ENCODE peak calls at places on chromosomes 4 and X, in four cellular contexts. B is iris pigment epithelial cell, N is MCF 10A, G is T-helper 2 cell. L is an unnamed sample.

GRCh38 chrX:132271330-132271729 is 52.1 kb upstream of the RAP2C start:
- DNase-seq in B (no peak), N (peak; percentile 61), G (no peak), L (no peak)

GRCh38 chr4:15913631-15913970 is 24.9 kb downstream of the FGFBP1 start:
- DNase-seq in B (peak; percentile 99), N (peak; percentile 95), G (no peak), L (no peak)

GRCh38 chr4:173490817-173491518 is 39.1 kb downstream of the HAND2 start:
- DNase-seq in B (peak; percentile 68), N (peak; percentile 59), G (no peak), L (no peak)

GRCh38 chr4:1080432-1080831 is 32.9 kb downstream of the RNF212 start:
- DNase-seq in B (no peak), N (no peak), G (no peak), L (no peak)

GRCh38 chr4:123997736-123998449 is 601.3 kb downstream of the SPRY1 start:
- DNase-seq in B (no peak), N (no peak), G (no peak), L (no peak)

GRCh38 chr4:147407261-147408045 is 73.4 kb upstream of the EDNRA start:
- DNase-seq in B (peak; percentile 75), N (no peak), G (no peak), L (no peak)

GRCh38 chr4:70994387-70995099 is 1.1 kb downstream of the DCK start:
- DNase-seq in B (no peak), N (no peak), G (no peak), L (no peak)

GRCh38 chrX:13899607-13900006 is 82.7 kb upstream of the GPM6B start:
- DNase-seq in B (peak; percentile 91), N (peak; percentile 99), G (no peak), L (no peak)

GRCh38 chrX:134936542-134936941 is 54.2 kb upstream of the SMIM10 start:
- DNase-seq in B (peak; percentile 70), N (no peak), G (no peak), L (no peak)

GRCh38 chr4:185513489-185514181 is 21.7 kb downstream of the PDLIM3 start:
- DNase-seq in B (peak; percentile 97), N (no peak), G (no peak), L (no peak)

GRCh38 chr4:77076889-77077635 is 1.3 kb upstream of the CCNI start:
- DNase-seq in B (no peak), N (no peak), G (no peak), L (no peak)

GRCh38 chrX:152907084-152907651 is 9.3 kb downstream of the ZNF185 start:
- DNase-seq in B (peak; percentile 72), N (no peak), G (no peak), L (no peak)

GRCh38 chr4:179112441-179113170 is 1670.4 kb upstream of the AGA start:
- DNase-seq in B (no peak), N (peak; percentile 40), G (no peak), L (no peak)

GRCh38 chrX:39752820-39753219 is 344.9 kb downstream of the BCOR start:
- DNase-seq in B (peak; percentile 60), N (peak; percentile 60), G (no peak), L (no peak)

GRCh38 chrX:120763269-120763668 is 112.4 kb downstream of the CT47B1 start:
- DNase-seq in B (no peak), N (no peak), G (no peak), L (no peak)

GRCh38 chr4:98447648-98448047 is 186.5 kb downstream of the RAP1GDS1 start:
- DNase-seq in B (peak; percentile 51), N (peak; percentile 48), G (no peak), L (no peak)

GRCh38 chrX:133399411-133399810 is 15.9 kb downstream of the GPC4 start:
- DNase-seq in B (no peak), N (no peak), G (no peak), L (no peak)

GRCh38 chr4:137794779-137795178 is 262.5 kb upstream of the PCDH18 start:
- DNase-seq in B (no peak), N (no peak), G (no peak), L (no peak)